ENCODE peak calls at places on chromosomes 2 and 18, in nine cellular contexts. J is stomach, B is RWPE2, D is esophagus muscularis mucosa, C is cardiac fibroblast, T is foreskin fibroblast, K is A549, V is H9, I is MM.1S. Z is an unnamed sample.
A peak's percentile ranks its signal among the peaks of the same experiment; 100 is the strongest.

GRCh38 chr18:68448736-68449135 is 266.2 kb downstream of the TMX3 start:
- DNase-seq in T (peak; percentile 59), J (no peak), V (no peak), D (no peak), K (no peak), C (peak; percentile 45), B (no peak), I (no peak), Z (peak; percentile 71)

GRCh38 chr18:37393945-37394609 is 171.5 kb downstream of the CELF4 start:
- DNase-seq in B (no peak), J (peak; percentile 42), D (no peak), C (peak; percentile 95), K (peak; percentile 10), V (peak; percentile 97), I (peak; percentile 60), T (peak; percentile 98), Z (peak; percentile 63)

GRCh38 chr2:116733699-116734098 is 1080.8 kb upstream of the DDX18 start:
- DNase-seq in I (no peak), J (no peak), K (no peak), D (no peak), V (no peak), B (no peak), T (no peak), C (no peak), Z (no peak)

GRCh38 chr2:219886615-219887014 is 259.2 kb downstream of the SLC4A3 start:
- DNase-seq in J (no peak), B (no peak), T (no peak), K (peak; percentile 21), V (peak; percentile 31), C (no peak), D (no peak), I (no peak), Z (no peak)

GRCh38 chr2:201260302-201260800 is at the start of gene CASP8:
- DNase-seq in I (peak; percentile 91), J (peak; percentile 50), T (peak; percentile 36), K (peak; percentile 37), B (no peak), C (peak; percentile 66), D (peak; percentile 89), V (no peak), Z (no peak)

GRCh38 chr2:231057590-231057989 is 923 bp downstream of the PSMD1 start:
- DNase-seq in B (no peak), T (no peak), V (no peak), I (no peak), K (no peak), D (no peak), C (peak; percentile 26), J (no peak), Z (no peak)

GRCh38 chr2:160701822-160702221 is 208.2 kb upstream of the RBMS1 start:
- DNase-seq in J (no peak), D (no peak), I (no peak), B (no peak), K (no peak), C (no peak), V (no peak), T (no peak), Z (no peak)

GRCh38 chr2:205822578-205822977 is 140.3 kb downstream of the NRP2 start:
- DNase-seq in C (peak; percentile 10), T (peak; percentile 23), B (no peak), V (no peak), J (no peak), D (no peak), K (no peak), I (peak; percentile 15), Z (peak; percentile 46)

GRCh38 chr2:2822143-2822542 is 491.1 kb upstream of the MYT1L start:
- DNase-seq in C (no peak), V (no peak), I (no peak), K (no peak), B (no peak), D (no peak), J (no peak), T (no peak), Z (no peak)

GRCh38 chr2:127859712-127860085 is 1.7 kb upstream of the POLR2D start:
- DNase-seq in C (no peak), K (no peak), V (peak; percentile 92), J (peak; percentile 88), D (no peak), B (peak; percentile 91), T (no peak), I (peak; percentile 63), Z (no peak)

GRCh38 chr2:85455552-85456090 is 37.1 kb downstream of the SH2D6 start:
- DNase-seq in V (peak; percentile 81), B (no peak), J (no peak), I (no peak), K (no peak), C (no peak), T (no peak), D (no peak), Z (no peak)

GRCh38 chr18:74191577-74191976 is 43.3 kb downstream of the TIMM21 start:
- DNase-seq in I (no peak), C (no peak), K (no peak), B (no peak), D (no peak), T (no peak), V (no peak), J (no peak), Z (no peak)

GRCh38 chr2:9403924-9404323 is 19.4 kb downstream of the ITGB1BP1 start:
- DNase-seq in K (no peak), B (no peak), D (no peak), T (peak; percentile 45), J (no peak), I (no peak), C (peak; percentile 19), V (no peak), Z (no peak)

GRCh38 chr18:33205777-33206176 is 234.7 kb downstream of the CCDC178 start:
- DNase-seq in C (no peak), V (peak; percentile 26), I (no peak), K (no peak), J (no peak), T (no peak), B (no peak), D (no peak), Z (no peak)

GRCh38 chr2:85448840-85449588 is 30.5 kb downstream of the SH2D6 start:
- DNase-seq in B (no peak), V (no peak), J (no peak), D (no peak), C (no peak), I (no peak), K (no peak), T (no peak), Z (no peak)

DNA sequence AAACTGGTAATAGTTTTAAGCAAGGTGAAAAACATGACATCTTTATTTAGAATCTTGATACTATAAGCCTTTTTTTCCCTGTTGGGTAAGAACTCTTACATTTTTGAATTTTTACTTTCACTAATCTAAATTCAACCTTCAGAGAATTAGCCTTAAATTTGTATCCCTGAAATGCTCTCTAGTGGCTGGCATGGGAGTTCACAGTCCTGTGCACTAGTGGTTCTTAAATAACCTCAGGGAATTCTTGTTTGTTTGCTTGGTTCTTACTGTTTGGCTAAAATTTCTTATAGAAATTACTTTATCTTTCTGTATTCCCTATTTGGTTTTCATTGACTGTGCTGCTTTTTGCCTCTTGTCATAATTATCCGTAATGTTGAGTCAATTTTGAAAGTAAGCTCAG is 391.2 kb upstream of the FIGN start:
- DNase-seq in V (no peak), K (peak; percentile 7), J (no peak), B (no peak), I (peak; percentile 24), D (no peak), C (peak; percentile 15), T (no peak), Z (no peak)
- TF ChIP-seq CTCF in V (peak; percentile 34), K (peak; percentile 26), J (no peak), B (no peak), I (peak; percentile 38), D (peak; percentile 12), C (peak; percentile 9), T (peak; percentile 17), Z (peak; percentile 37)

DNA sequence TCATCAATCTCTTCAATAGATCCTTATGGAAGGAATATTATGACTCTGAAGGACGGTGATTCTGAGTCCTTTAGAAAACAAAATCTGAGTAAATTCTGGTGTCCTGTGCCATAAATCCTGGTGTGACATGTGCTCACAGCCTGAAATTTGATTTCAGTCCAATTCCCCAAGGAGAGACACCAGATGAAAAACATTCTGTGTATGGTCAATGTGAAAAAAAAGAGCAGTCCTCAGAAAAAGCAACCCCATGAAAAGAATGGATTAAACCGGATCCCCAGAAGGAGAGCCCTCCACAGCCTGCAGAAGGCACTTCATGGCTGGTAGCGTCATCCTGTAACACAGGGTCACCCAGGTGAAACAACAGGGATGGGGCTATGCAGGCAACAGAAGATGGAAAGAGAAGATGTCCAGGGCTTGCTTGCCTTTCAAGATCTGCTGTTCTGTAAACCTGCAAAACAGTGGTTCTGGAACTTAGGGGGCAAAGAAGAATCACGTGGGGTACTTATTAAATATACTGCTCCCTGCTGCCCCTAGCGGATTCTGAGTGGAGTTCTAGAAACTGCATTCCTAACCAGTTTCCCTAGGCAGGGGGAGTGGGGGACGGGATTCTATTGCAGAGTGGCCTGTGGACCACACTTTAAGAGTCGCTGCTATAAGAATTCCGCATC is 118.8 kb upstream of the ARL5A start:
- DNase-seq in T (no peak), V (peak; percentile 66), K (peak; percentile 35), B (no peak), I (peak; percentile 42), D (no peak), J (no peak), C (peak; percentile 18), Z (no peak)
- TF ChIP-seq CTCF in T (no peak), V (peak; percentile 80), K (peak; percentile 53), B (peak; percentile 60), I (peak; percentile 73), D (peak; percentile 42), J (peak; percentile 52), C (peak; percentile 39), Z (peak; percentile 37)

GRCh38 chr18:13726228-13726971 is at the start of the genes FAM210A and RNMT:
- DNase-seq in D (peak; percentile 99), I (peak; percentile 98), V (peak; percentile 94), C (peak; percentile 97), K (peak; percentile 96), J (peak; percentile 96), T (peak; percentile 96), B (peak; percentile 95), Z (peak; percentile 81)
- TF ChIP-seq CTCF in D (no peak), I (no peak), V (no peak), C (no peak), K (no peak), J (no peak), T (no peak), B (peak; percentile 21), Z (no peak)

DNA sequence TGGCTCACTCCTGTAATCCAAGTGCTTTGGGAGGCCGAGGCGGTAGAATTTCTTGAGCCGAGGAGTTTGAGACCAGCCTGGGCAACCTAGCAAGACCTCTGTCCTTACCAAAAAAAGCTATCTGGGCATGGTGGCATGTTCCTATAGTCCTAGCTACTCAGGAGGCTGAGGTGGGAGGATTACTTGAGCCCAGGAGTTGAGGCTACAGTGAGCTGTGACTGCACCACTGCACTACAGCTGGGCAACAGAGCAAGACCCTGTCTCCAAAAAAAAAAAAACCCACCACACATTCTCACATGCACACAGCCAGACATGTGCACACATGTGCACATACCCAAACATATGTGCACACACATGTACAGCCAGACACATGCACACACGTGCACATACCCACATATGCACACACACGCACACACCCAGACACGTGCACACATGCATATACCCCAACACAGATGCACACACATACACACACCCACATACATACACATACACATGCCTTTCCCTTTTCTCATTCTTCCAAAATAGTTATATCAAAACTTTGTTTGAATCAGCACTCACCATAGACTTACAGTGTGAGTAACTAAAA is 14.2 kb downstream of the GREB1 start:
- DNase-seq in V (no peak), J (no peak), C (no peak), T (no peak), I (no peak), K (no peak), B (no peak), D (no peak), Z (no peak)
- TF ChIP-seq CTCF in V (no peak), J (no peak), C (no peak), T (no peak), I (no peak), K (no peak), B (no peak), D (no peak), Z (no peak)

Z was measured in AG09309.